ENCODE peak calls at places on chromosomes 12 and 14, in four cellular contexts. N is fibroblast of lung, R is MM.1S, M is HCT116. P is an unnamed sample.

GRCh38 chr12:117453961-117454360 is 92.5 kb upstream of the NOS1 start:
- DNase-seq in N (no peak), R (no peak), M (no peak), P (no peak)

GRCh38 chr12:6180300-6181051 is 19.7 kb upstream of the CD9 start:
- DNase-seq in N (peak), R (no peak), M (peak), P (peak)

GRCh38 chr12:66813137-66813867 is 134.4 kb upstream of the GRIP1 start:
- DNase-seq in N (no peak), R (peak), M (no peak), P (peak)

GRCh38 chr12:11795910-11796459 is 146.5 kb downstream of the ETV6 start:
- DNase-seq in N (peak), R (no peak), M (peak), P (peak)

GRCh38 chr12:104218935-104219334 is 3.4 kb downstream of the TXNRD1 start:
- DNase-seq in N (peak), R (no peak), M (peak), P (peak)

GRCh38 chr14:76688373-76688671 is 72.9 kb upstream of the VASH1 start:
- DNase-seq in N (no peak), R (no peak), M (no peak), P (no peak)

GRCh38 chr12:62834971-62835547 is 99.9 kb downstream of the PPM1H start:
- DNase-seq in N (peak), R (no peak), M (peak), P (no peak)

GRCh38 chr14:95361373-95362179 is 41.9 kb upstream of the CLMN start:
- DNase-seq in N (no peak), R (peak), M (peak), P (no peak)

GRCh38 chr12:131950182-131950913 is 606 bp downstream of the EP400 start:
- DNase-seq in N (no peak), R (peak), M (no peak), P (peak)

GRCh38 chr12:67669925-67670631 is 21.5 kb downstream of the DYRK2 start:
- DNase-seq in N (no peak), R (no peak), M (no peak), P (no peak)

GRCh38 chr14:101518611-101519048 is 42.7 kb upstream of the DIO3 start:
- DNase-seq in N (no peak), R (no peak), M (no peak), P (no peak)

GRCh38 chr12:96687719-96688118 is 198.3 kb downstream of the CFAP54 start:
- DNase-seq in N (no peak), R (no peak), M (no peak), P (no peak)

GRCh38 chr12:53660064-53660463 is 15.8 kb downstream of the ATP5MC2 start:
- DNase-seq in N (peak), R (no peak), M (no peak), P (no peak)

GRCh38 chr12:118302053-118302452 is 70.7 kb downstream of the TAOK3 start:
- DNase-seq in N (peak), R (no peak), M (no peak), P (peak)

DNA sequence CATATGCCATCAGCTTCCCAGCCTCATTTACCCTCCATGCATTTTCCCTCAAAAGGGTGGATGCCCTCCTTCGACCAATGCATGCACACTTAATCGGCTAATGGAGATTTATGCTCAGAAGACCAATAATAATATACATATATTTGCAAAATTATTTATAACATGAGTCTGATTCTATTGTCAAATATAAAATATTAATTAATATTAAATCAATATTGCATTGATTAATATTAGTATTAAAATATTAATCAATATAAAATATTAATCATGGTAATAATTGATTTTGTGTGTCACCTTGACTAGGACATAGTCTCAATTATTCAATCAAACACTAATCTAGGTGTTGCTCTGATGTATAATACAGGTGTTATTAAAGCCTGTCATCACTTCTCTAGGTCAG is 1282.5 kb downstream of the TMEM121 start:
- DNase-seq in N (no peak), R (no peak), M (no peak), P (no peak)
- TF ChIP-seq CTCF in N (no peak), R (no peak), M (no peak), P (no peak)

DNA sequence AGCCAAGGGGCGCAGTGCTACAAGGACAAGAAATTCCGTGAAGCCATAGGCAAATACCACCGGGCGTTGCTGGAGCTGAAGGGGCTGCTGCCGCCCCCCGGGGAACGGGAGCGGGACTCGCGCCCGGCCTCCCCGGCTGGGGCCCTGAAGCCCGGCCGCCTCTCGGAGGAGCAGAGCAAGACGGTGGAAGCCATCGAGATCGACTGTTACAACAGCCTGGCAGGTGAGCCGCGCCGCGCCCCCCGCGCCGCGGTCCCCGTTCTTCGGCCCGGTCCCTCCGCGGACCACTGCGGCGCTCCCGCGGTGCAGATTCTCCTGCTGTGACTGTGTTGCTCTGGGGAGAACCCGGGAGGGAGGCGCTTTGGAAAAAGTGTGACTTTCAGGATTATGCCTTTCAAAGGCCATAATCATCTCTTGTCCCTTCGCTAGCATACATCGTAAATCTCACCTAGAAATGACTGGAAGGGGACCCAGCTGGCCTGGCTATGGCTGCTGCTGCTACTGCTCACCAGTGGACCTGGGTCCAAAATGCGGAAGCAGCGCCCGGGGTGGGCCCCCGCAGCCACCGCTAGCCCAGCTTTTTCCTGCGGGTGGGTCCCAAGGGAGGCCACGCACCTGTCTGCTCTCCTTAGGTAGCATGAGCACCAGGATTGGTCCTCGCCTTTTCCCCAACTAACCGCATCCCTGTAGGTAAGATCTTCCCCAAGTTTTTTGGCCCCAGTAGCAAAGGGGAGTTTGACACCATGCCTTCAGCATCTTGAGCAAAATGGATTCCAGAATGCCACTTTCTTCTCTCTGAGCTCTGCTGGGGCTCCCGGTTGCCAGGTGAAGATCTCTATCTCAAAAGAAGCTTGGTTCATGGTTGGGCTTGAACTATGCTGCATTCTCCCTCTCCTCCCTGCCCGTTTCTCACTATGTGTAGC is 858 bp downstream of the TTC9 start:
- DNase-seq in N (no peak), R (no peak), M (no peak), P (no peak)
- TF ChIP-seq EZH2 in N (peak), R (no peak), M (no peak), P (no peak)

GRCh38 chr14:74610866-74611671 is 968 bp downstream of the LTBP2 start:
- DNase-seq in N (peak), R (no peak), M (no peak), P (no peak)
- H3K27ac ChIP-seq in N (peak), R (no peak), M (no peak), P (no peak)

GRCh38 chr14:46381674-46382073 is 269.9 kb downstream of the RPL10L start:
- DNase-seq in N (no peak), R (no peak), M (no peak), P (no peak)

DNA sequence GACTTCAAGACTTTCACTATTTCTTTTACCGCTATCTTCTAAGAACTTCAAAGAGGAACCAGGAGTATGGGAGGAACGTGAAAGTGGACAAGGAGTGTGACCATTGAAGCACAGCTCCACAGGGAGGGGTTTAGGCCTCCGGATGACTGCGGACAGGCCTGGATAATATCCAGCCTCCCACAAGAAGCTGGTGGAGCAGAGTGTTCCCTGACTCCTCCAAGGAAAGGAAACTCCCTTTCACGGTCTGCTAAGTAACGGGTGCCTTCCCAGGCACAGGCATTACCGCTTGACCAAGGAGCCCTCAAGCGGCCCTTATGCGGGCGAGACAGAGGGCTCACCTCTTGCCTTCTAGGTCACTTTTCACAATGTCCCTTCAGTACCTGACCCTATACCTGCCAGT is 267.0 kb downstream of the RPL10L start:
- DNase-seq in N (no peak), R (no peak), M (no peak), P (no peak)
- TF ChIP-seq CTCF in N (no peak), R (no peak), M (no peak), P (no peak)

GRCh38 chr14:56801920-56802319 is 8.4 kb downstream of the OTX2 start:
- DNase-seq in N (no peak), R (no peak), M (no peak), P (no peak)

GRCh38 chr14:56805992-56806737 is 4.1 kb downstream of the OTX2 start:
- DNase-seq in N (no peak), R (no peak), M (no peak), P (no peak)

GRCh38 chr14:56805201-56805991 is 4.9 kb downstream of the OTX2 start:
- DNase-seq in N (no peak), R (no peak), M (no peak), P (no peak)

GRCh38 chr14:56807586-56808168 is 2.6 kb downstream of the OTX2 start:
- DNase-seq in N (no peak), R (peak), M (no peak), P (no peak)

DNA sequence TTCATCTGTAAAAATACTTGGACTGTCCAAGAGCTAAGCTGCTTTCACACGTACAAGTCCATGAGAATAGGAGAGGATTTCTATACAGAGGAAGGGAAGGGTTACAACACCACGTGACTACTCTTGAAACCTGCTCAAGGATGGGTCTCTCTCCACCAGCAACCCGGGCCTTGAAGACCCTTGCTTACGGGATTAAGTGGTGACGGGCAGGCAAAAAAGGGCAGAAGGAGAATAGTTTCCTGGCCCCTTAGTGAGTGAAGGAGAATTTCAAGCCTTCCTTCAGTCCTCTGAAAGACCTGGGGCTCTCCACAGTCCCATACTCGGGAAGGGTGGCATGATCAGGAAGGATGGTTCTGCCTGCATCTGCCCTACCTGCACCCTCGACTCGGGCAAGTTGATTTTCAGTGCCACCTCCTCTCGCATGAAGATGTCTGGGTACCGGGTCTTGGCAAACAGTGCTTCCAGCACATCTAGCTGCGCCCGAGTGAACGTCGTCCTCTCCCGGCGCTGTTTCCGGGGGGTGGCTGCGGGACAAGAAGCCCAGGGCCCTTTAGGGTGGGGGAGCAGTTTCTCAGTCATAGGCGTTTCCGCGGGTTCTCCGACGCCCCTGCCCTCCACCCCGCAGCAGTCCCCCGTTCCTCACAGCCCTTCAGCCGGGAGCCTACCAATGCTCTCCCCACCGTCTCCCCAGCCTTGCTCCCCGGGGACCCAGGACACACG is 6.3 kb downstream of the OTX2 start:
- DNase-seq in N (no peak), R (no peak), M (no peak), P (no peak)
- TF ChIP-seq EZH2 in N (peak), R (no peak), M (no peak), P (no peak)

DNA sequence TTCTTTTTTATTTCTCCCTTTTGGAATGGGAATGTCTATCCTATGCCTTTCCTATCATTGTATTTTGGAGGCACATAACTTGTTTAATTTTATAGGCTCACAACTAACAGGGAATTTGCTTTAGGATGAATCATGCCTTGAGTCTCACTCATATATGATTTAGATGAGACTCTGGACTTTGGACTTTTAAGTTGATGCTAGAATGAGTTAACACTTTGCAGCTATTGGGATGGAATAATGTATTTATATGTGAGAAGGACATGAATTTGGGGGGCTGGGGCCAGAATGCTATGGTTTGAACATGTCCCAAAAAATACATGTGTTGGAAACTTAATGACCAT is 365.3 kb downstream of the ZFP36L1 start:
- DNase-seq in N (no peak), R (no peak), M (no peak), P (no peak)
- H3K27ac ChIP-seq in N (no peak), R (no peak), M (no peak), P (no peak)

DNA sequence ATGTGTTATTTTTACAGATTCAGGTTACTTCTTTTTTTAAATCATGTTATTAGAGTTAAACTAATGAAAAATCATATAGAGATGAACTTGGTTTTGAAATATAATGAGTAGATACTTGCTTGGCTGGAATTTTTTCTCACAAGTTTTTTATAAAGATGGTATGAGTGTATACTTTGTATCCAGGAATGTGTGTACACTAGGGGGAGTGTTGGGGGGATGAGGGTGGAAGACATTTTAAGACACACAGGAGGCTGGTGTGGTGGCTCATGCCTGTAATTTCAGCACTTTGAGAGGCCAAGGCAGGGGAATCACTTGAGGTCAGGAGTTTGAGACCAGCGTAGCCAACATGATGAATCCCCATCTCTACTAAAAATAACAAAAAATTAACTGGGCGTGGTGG is 23.2 kb downstream of the PPM1A start:
- DNase-seq in N (no peak), R (no peak), M (no peak), P (no peak)
- TF ChIP-seq CTCF in N (no peak), R (no peak), M (no peak), P (no peak)

GRCh38 chr14:24080142-24080530 is 8.8 kb downstream of the CPNE6 start:
- DNase-seq in N (no peak), R (no peak), M (no peak), P (no peak)

GRCh38 chr14:24082411-24083080 is 11.2 kb downstream of the CPNE6 start:
- DNase-seq in N (no peak), R (no peak), M (no peak), P (no peak)

GRCh38 chr14:24081739-24082204 is 10.4 kb downstream of the CPNE6 start:
- DNase-seq in N (no peak), R (no peak), M (no peak), P (no peak)

GRCh38 chr14:24079521-24080141 is 8.3 kb downstream of the CPNE6 start:
- DNase-seq in N (no peak), R (no peak), M (no peak), P (no peak)

GRCh38 chr14:24080888-24081738 is 9.8 kb downstream of the CPNE6 start:
- DNase-seq in N (peak), R (peak), M (no peak), P (peak)
- TF ChIP-seq EZH2 in N (peak), R (no peak), M (no peak), P (no peak)

DNA sequence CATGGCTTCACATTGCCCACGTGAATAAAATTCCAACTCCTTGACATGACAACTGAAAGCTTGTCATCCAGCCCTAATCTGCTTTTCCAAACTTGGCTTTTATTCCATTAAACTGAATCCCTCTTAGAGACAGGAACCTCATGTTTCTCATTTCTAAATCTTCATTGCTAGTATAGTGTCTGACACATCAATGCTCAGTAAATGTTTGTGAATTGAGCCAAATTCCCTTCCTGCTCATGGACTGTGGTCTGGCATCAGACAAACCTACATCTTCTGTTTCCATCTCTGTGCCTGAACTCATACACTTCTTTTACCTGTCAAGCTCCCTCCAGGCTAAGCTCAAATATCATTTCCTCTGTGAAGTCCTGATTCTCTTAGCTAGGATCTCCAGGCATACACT is 4.3 kb upstream of the FKBP11 start:
- DNase-seq in N (no peak), R (no peak), M (no peak), P (no peak)
- H3K27ac ChIP-seq in N (no peak), R (no peak), M (no peak), P (no peak)

GRCh38 chr12:60052483-60052882 is 456.7 kb downstream of the SLC16A7 start:
- DNase-seq in N (peak), R (no peak), M (no peak), P (no peak)
- TF ChIP-seq CTCF in N (no peak), R (no peak), M (no peak), P (no peak)